ENCODE peak calls at places on chromosomes 11 and 22, in nine cellular contexts. P is NAMALWA, D is progenitor cell of endocrine pancreas, U is trophoblast cell, K is colonic mucosa, R is Ammon's horn, E is HT1080, L is ELF-1, W is bronchial epithelial cell. C is an unnamed sample.

GRCh38 chr11:92329644-92330043 is 105.0 kb downstream of the FAT3 start:
- DNase-seq in P (no peak), D (no peak), U (no peak), K (no peak), R (no peak), E (no peak), L (no peak), W (peak; percentile 82), C (no peak)

GRCh38 chr11:123977731-123978347 is at the start of gene OR10S1:
- DNase-seq in P (no peak), D (no peak), U (no peak), K (no peak), R (no peak), E (no peak), L (no peak), W (peak; percentile 90), C (no peak)

GRCh38 chr11:2517386-2518064 is 72.7 kb downstream of the KCNQ1 start:
- DNase-seq in P (no peak), D (peak; percentile 4), U (peak; percentile 22), K (peak; percentile 12), R (no peak), E (no peak), L (no peak), W (no peak), C (no peak)

GRCh38 chr22:28112548-28113043 is 193.5 kb upstream of the PITPNB start:
- DNase-seq in P (peak; percentile 64), D (no peak), U (no peak), K (no peak), R (peak; percentile 11), E (peak; percentile 42), L (peak; percentile 81), W (peak; percentile 29), C (peak; percentile 12)

GRCh38 chr11:628056-628455 is 1.1 kb upstream of the SCT start:
- DNase-seq in P (no peak), D (no peak), U (no peak), K (no peak), R (no peak), E (no peak), L (no peak), W (no peak), C (no peak)

GRCh38 chr22:35177811-35178210 is 79.5 kb upstream of the HMGXB4 start:
- DNase-seq in P (no peak), D (no peak), U (no peak), K (no peak), R (no peak), E (no peak), L (peak; percentile 16), W (no peak), C (no peak)

GRCh38 chr11:28966951-28967350 is 858.8 kb downstream of the METTL15 start:
- DNase-seq in P (no peak), D (no peak), U (no peak), K (no peak), R (no peak), E (peak; percentile 42), L (no peak), W (peak; percentile 56), C (no peak)

GRCh38 chr11:79440451-79441158 is at the start of gene TENM4:
- DNase-seq in P (no peak), D (peak; percentile 67), U (peak; percentile 35), K (peak; percentile 35), R (peak; percentile 89), E (peak; percentile 89), L (peak; percentile 70), W (peak; percentile 44), C (peak; percentile 26)

GRCh38 chr11:26827567-26828037 is 105.7 kb upstream of the SLC5A12 start:
- DNase-seq in P (no peak), D (no peak), U (peak; percentile 41), K (no peak), R (no peak), E (no peak), L (peak; percentile 78), W (no peak), C (no peak)

GRCh38 chr11:69306821-69307220 is 12.9 kb downstream of the MYEOV start:
- DNase-seq in P (no peak), D (no peak), U (no peak), K (no peak), R (no peak), E (no peak), L (no peak), W (no peak), C (no peak)

GRCh38 chr11:118924591-118925585 is 838 bp downstream of the BCL9L start:
- DNase-seq in P (peak; percentile 71), D (no peak), U (no peak), K (peak; percentile 78), R (no peak), E (peak; percentile 58), L (peak; percentile 80), W (no peak), C (peak; percentile 28)

GRCh38 chr11:35343033-35343598 is 76.2 kb downstream of the SLC1A2 start:
- DNase-seq in P (no peak), D (no peak), U (no peak), K (no peak), R (no peak), E (no peak), L (no peak), W (no peak), C (no peak)

GRCh38 chr11:119222308-119222707 is 16.2 kb downstream of the CBL start:
- DNase-seq in P (no peak), D (no peak), U (no peak), K (no peak), R (peak; percentile 65), E (no peak), L (no peak), W (no peak), C (no peak)

GRCh38 chr11:128463975-128464374 is 123.4 kb downstream of the ETS1 start:
- DNase-seq in P (no peak), D (no peak), U (no peak), K (no peak), R (no peak), E (no peak), L (no peak), W (no peak), C (no peak)

GRCh38 chr11:83721286-83721685 is 435.1 kb upstream of the CCDC90B start:
- DNase-seq in P (no peak), D (no peak), U (no peak), K (no peak), R (no peak), E (peak; percentile 33), L (no peak), W (peak; percentile 62), C (no peak)

GRCh38 chr11:68890490-68891231 is 13.0 kb downstream of the MRPL21 start:
- DNase-seq in P (no peak), D (no peak), U (no peak), K (peak; percentile 36), R (peak; percentile 81), E (no peak), L (no peak), W (no peak), C (peak; percentile 53)

GRCh38 chr11:57792870-57793269 is 31.3 kb downstream of the CTNND1 start:
- DNase-seq in P (no peak), D (no peak), U (no peak), K (peak; percentile 42), R (peak; percentile 47), E (peak; percentile 52), L (no peak), W (peak; percentile 65), C (peak; percentile 68)

GRCh38 chr11:14907411-14908213 is 15.6 kb upstream of the CYP2R1 start:
- DNase-seq in P (peak; percentile 83), D (peak; percentile 74), U (peak; percentile 53), K (peak; percentile 89), R (peak; percentile 77), E (no peak), L (peak; percentile 83), W (no peak), C (no peak)

GRCh38 chr11:133893381-133893780 is 48.1 kb upstream of the SPATA19 start:
- DNase-seq in P (no peak), D (no peak), U (no peak), K (no peak), R (no peak), E (no peak), L (no peak), W (no peak), C (no peak)

GRCh38 chr22:27122561-27122960 is 465.2 kb downstream of the MIAT start:
- DNase-seq in P (no peak), D (no peak), U (no peak), K (no peak), R (no peak), E (no peak), L (no peak), W (no peak), C (no peak)

GRCh38 chr22:42939451-42939881 is 75.5 kb downstream of the PACSIN2 start:
- DNase-seq in P (no peak), D (no peak), U (no peak), K (peak; percentile 69), R (no peak), E (peak; percentile 69), L (no peak), W (peak; percentile 46), C (peak; percentile 62)

GRCh38 chr22:21951931-21952465 is 650 bp downstream of the PPM1F start:
- DNase-seq in P (peak; percentile 66), D (peak; percentile 39), U (peak; percentile 98), K (peak; percentile 34), R (no peak), E (no peak), L (peak; percentile 86), W (peak; percentile 29), C (no peak)

GRCh38 chr11:104968856-104969776 is 742 bp upstream of the CASP4 start:
- DNase-seq in P (no peak), D (no peak), U (peak; percentile 68), K (peak; percentile 31), R (no peak), E (no peak), L (peak; percentile 14), W (no peak), C (peak; percentile 53)

GRCh38 chr11:120137187-120137610 is 714 bp downstream of the TRIM29 start:
- DNase-seq in P (no peak), D (no peak), U (no peak), K (peak; percentile 16), R (no peak), E (no peak), L (no peak), W (no peak), C (no peak)

GRCh38 chr11:128915148-128915519 is 24.0 kb downstream of the KCNJ5 start:
- DNase-seq in P (no peak), D (no peak), U (no peak), K (no peak), R (no peak), E (no peak), L (no peak), W (no peak), C (no peak)

GRCh38 chr11:111819161-111820058 is 52.0 kb downstream of the ALG9 start:
- DNase-seq in P (no peak), D (no peak), U (no peak), K (peak; percentile 27), R (no peak), E (no peak), L (no peak), W (no peak), C (no peak)

GRCh38 chr22:25822344-25822743 is 80.4 kb downstream of the MYO18B start:
- DNase-seq in P (no peak), D (no peak), U (no peak), K (no peak), R (no peak), E (no peak), L (no peak), W (no peak), C (no peak)